ENCODE peak calls at places on chromosomes 3 and 15, in six cellular contexts. T, H, O, A, R and L are unnamed samples.

GRCh38 chr15:58296276-58296675 is 135.5 kb upstream of the LIPC start:
- DNase-seq in A (no peak), R (no peak), O (no peak), H (no peak), T (no peak), L (no peak)

GRCh38 chr15:98943609-98944111 is 63.9 kb downstream of the PGPEP1L start:
- DNase-seq in R (no peak), O (no peak), T (peak; percentile 71), A (no peak), H (no peak), L (no peak)

GRCh38 chr15:73755481-73755880 is 2.3 kb upstream of the INSYN1 start:
- DNase-seq in O (no peak), H (no peak), R (no peak), T (peak; percentile 69), A (no peak), L (no peak)

GRCh38 chr3:122186372-122186771 is 2.9 kb downstream of the CASR start:
- DNase-seq in A (no peak), T (no peak), H (no peak), R (no peak), O (no peak), L (no peak)

GRCh38 chr15:40806672-40807027 is 239 bp upstream of the ZFYVE19 start:
- DNase-seq in T (no peak), A (no peak), H (no peak), O (no peak), R (no peak), L (no peak)

GRCh38 chr3:170852307-170852706 is 17.7 kb downstream of the RPL22L1 start:
- DNase-seq in T (no peak), O (no peak), R (no peak), A (no peak), H (no peak), L (no peak)

GRCh38 chr3:143040264-143040879 is 39.0 kb downstream of the U2SURP start:
- DNase-seq in T (peak; percentile 62), O (no peak), R (no peak), A (no peak), H (no peak), L (no peak)

GRCh38 chr3:149476135-149476684 is 1.7 kb downstream of the TM4SF4 start:
- DNase-seq in R (no peak), H (no peak), A (no peak), T (no peak), O (no peak), L (no peak)

GRCh38 chr3:142244056-142244455 is 18.7 kb upstream of the GK5 start:
- DNase-seq in O (no peak), T (no peak), A (no peak), H (no peak), R (no peak), L (no peak)

GRCh38 chr3:69665026-69665739 is 74.1 kb upstream of the MITF start:
- DNase-seq in H (no peak), R (no peak), O (no peak), A (no peak), T (no peak), L (no peak)

GRCh38 chr3:123552095-123552714 is 32.6 kb downstream of the HACD2 start:
- DNase-seq in H (no peak), O (peak; percentile 35), R (no peak), T (peak; percentile 24), A (no peak), L (no peak)

GRCh38 chr15:99105516-99106341 is 849 bp downstream of the SYNM start:
- DNase-seq in O (peak; percentile 62), H (peak; percentile 28), T (peak; percentile 61), A (peak; percentile 63), R (no peak), L (no peak)